ENCODE peak calls at places on chromosomes 4 and X, in six cellular contexts. V, Z, X, M, C and D are unnamed samples.

GRCh38 chr4:94933799-94934198 is 176.0 kb downstream of the BMPR1B start:
- DNase-seq in M (no peak), V (no peak), X (no peak), Z (no peak), C (no peak), D (no peak)

GRCh38 chrX:81259008-81259713 is 57.3 kb downstream of the SH3BGRL start:
- DNase-seq in Z (no peak), V (no peak), X (no peak), M (peak; percentile 28), C (no peak), D (no peak)

GRCh38 chrX:23981711-23982110 is 45.3 kb downstream of the KLHL15 start:
- DNase-seq in X (no peak), M (no peak), V (no peak), Z (no peak), C (no peak), D (no peak)

GRCh38 chr4:77308843-77309242 is 151.8 kb downstream of the CCNG2 start:
- DNase-seq in Z (no peak), V (peak; percentile 38), C (no peak), M (peak; percentile 71), X (no peak), D (no peak)

GRCh38 chr4:100742045-100742444 is 224.2 kb upstream of the EMCN start:
- DNase-seq in C (no peak), M (peak; percentile 67), V (peak; percentile 70), X (no peak), Z (no peak), D (no peak)

GRCh38 chrX:4043951-4044350 is 330.5 kb upstream of the PRKX start:
- DNase-seq in C (no peak), Z (no peak), X (no peak), M (no peak), V (no peak), D (no peak)

GRCh38 chr4:110970642-110971041 is 347.8 kb upstream of the PITX2 start:
- DNase-seq in Z (peak; percentile 60), V (peak; percentile 32), M (peak; percentile 51), C (no peak), X (no peak), D (no peak)

GRCh38 chrX:106286053-106286650 is 118.0 kb downstream of the PWWP3B start:
- DNase-seq in M (no peak), V (peak; percentile 80), X (no peak), Z (no peak), C (no peak), D (no peak)

GRCh38 chrX:55135171-55135570 is 46.4 kb downstream of the PAGE2 start:
- DNase-seq in X (peak; percentile 39), C (peak; percentile 8), V (peak; percentile 8), M (peak; percentile 47), Z (peak; percentile 55), D (no peak)

GRCh38 chr4:71338846-71339593 is at the start of gene SLC4A4:
- DNase-seq in Z (no peak), M (peak; percentile 80), V (peak; percentile 37), C (no peak), X (no peak), D (no peak)

GRCh38 chr4:186414365-186414764 is 141.0 kb downstream of the MTNR1A start:
- DNase-seq in V (no peak), C (no peak), X (no peak), M (no peak), Z (no peak), D (no peak)

GRCh38 chrX:123036401-123036800 is 147.7 kb upstream of the GRIA3 start:
- DNase-seq in C (no peak), X (no peak), M (peak; percentile 7), V (peak; percentile 37), Z (no peak), D (no peak)

GRCh38 chrX:129529685-129530281 is 6.5 kb upstream of the SMARCA1 start:
- DNase-seq in V (peak; percentile 55), Z (no peak), M (peak; percentile 14), C (no peak), X (no peak), D (no peak)

GRCh38 chr4:72286185-72286584 is 254.4 kb downstream of the NPFFR2 start:
- DNase-seq in Z (no peak), M (peak; percentile 40), V (peak; percentile 11), C (no peak), X (no peak), D (no peak)

GRCh38 chrX:83521905-83522304 is 13.8 kb downstream of the POU3F4 start:
- DNase-seq in M (no peak), C (no peak), Z (no peak), V (no peak), X (no peak), D (no peak)

GRCh38 chr4:119116925-119117900 is 18.4 kb upstream of the MYOZ2 start:
- DNase-seq in C (no peak), Z (no peak), M (peak; percentile 57), X (no peak), V (no peak), D (no peak)

GRCh38 chr4:55004831-55005230 is 120.6 kb downstream of the KDR start:
- DNase-seq in V (no peak), M (no peak), C (no peak), Z (no peak), X (no peak), D (no peak)

GRCh38 chr4:11427201-11427996 is 1.3 kb downstream of the HS3ST1 start:
- DNase-seq in Z (peak; percentile 34), C (no peak), X (peak; percentile 55), M (no peak), V (peak; percentile 43), D (no peak)

DNA sequence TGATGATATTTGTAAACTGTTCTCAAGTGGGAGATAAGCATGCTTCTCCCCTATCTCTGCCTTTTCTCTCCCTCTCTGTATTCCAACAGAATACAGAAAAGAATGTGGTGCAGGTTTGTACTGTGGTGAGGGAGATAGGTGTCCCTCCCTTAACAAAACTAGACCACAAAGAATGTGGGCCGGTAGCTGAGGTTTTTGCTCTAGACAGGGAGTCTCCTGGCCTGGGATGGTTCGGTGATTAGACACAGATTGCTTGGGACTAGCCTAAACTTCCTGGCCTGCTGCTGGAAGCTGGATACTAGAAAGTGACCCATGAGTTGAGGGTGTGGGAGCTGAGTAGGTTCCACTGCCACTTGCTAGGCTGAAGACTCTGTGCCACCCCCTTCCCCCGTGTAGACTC is 143.0 kb downstream of the CXXC4 start:
- DNase-seq in Z (no peak), C (no peak), M (no peak), X (no peak), V (peak; percentile 62), D (no peak)
- H3K9me3 ChIP-seq in Z (peaks cover 7% of the 10 kb centered on the region), C (no peaks in the 10 kb centered on the region), M (no peaks in the 10 kb centered on the region), X (no peaks in the 10 kb centered on the region), V (no peaks in the 10 kb centered on the region), D (peaks cover 2% of the 10 kb centered on the region)

GRCh38 chr4:165474784-165475705 is 96.2 kb downstream of the CPE start:
- DNase-seq in Z (no peak), C (no peak), V (no peak), M (no peak), X (no peak), D (no peak)

GRCh38 chr4:165464813-165465381 is 86.1 kb downstream of the CPE start:
- DNase-seq in X (no peak), Z (no peak), C (peak; percentile 38), V (no peak), M (peak; percentile 72), D (no peak)

GRCh38 chr4:165464338-165464737 is 85.5 kb downstream of the CPE start:
- DNase-seq in C (no peak), V (no peak), X (no peak), Z (no peak), M (no peak), D (no peak)

GRCh38 chr4:165472943-165473676 is 94.3 kb downstream of the CPE start:
- DNase-seq in Z (no peak), C (no peak), M (no peak), V (no peak), X (no peak), D (no peak)

GRCh38 chr4:165470009-165470408 is 91.2 kb downstream of the CPE start:
- DNase-seq in X (no peak), M (no peak), V (no peak), C (no peak), Z (no peak), D (no peak)
- H3K9me3 ChIP-seq in X (no peaks in the 10 kb centered on the region), M (no peaks in the 10 kb centered on the region), V (peaks cover 11% of the 10 kb centered on the region), C (no peaks in the 10 kb centered on the region), Z (peaks cover 32% of the 10 kb centered on the region), D (peaks cover 4% of the 10 kb centered on the region)

DNA sequence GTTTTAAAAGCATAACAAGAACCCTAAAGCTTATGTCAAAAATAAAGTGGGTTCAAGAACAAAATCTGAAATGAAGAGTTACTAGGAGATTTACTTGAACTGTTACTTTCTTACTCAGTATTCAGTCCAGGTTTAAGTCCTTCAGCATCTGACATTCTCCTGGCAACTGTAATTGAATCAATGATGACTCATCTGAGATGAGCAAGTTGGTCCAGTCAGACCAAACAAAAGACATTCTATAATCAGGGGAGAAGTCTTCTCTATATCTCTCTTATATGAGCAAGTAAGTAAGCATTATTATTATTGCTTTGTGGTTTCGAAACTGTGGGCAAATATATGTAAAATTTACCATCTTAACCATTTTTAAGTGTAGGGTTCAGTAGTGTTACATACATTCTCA is 34.6 kb downstream of the MAP9 start:
- DNase-seq in C (no peak), V (peak; percentile 69), Z (no peak), M (peak; percentile 53), X (no peak), D (no peak)
- H3K9me3 ChIP-seq in C (no peaks in the 10 kb centered on the region), V (no peaks in the 10 kb centered on the region), Z (peaks cover 20% of the 10 kb centered on the region), M (no peaks in the 10 kb centered on the region), X (no peaks in the 10 kb centered on the region), D (no peaks in the 10 kb centered on the region)

GRCh38 chrX:120144178-120144844 is 14.1 kb upstream of the RHOXF2 start:
- DNase-seq in X (no peak), M (peak; percentile 4), C (no peak), V (no peak), Z (no peak), D (no peak)

GRCh38 chrX:120140293-120140981 is 18.0 kb upstream of the RHOXF2 start:
- DNase-seq in C (no peak), M (no peak), X (no peak), V (no peak), Z (no peak), D (no peak)

GRCh38 chrX:120147537-120147936 is 10.9 kb upstream of the RHOXF2 start:
- DNase-seq in V (no peak), X (no peak), Z (no peak), C (no peak), M (no peak), D (no peak)

DNA sequence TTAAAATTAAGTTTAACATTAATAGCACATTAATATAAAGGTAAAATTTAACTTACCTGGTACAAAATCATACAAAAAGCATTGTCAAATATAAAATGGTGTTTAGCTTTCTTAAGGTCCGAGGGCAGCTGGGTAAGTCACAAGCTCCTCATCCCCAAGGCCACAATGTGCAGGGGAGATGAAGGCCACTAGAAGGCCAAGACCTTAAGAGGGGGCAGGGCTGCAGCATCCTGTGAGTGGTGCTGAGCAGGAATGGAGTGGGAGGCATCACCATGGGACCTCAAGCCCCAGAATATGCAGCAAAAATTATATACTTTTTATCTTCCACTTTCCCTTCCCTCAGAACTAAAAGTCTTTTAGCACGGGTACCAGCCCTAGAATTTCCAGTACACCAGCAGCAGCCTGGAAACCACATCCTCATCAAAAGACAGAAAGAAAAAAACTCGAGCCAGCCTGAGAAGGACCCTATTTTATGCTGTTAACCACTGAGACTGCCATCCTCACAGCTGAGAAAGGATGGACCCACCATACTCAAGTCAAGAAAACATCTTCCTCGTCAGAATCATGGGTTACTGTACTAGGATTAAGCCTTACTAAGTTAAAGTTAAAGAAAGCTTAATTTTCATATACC is 13.0 kb upstream of the RHOXF2 start:
- DNase-seq in V (no peak), X (no peak), Z (no peak), M (no peak), C (no peak), D (no peak)
- H3K9me3 ChIP-seq in V (peaks cover 6% of the 10 kb centered on the region), X (no peaks in the 10 kb centered on the region), Z (no peaks in the 10 kb centered on the region), M (no peaks in the 10 kb centered on the region), C (no peaks in the 10 kb centered on the region), D (no peaks in the 10 kb centered on the region)